ENCODE peak calls at places on chromosomes 11 and 22, in ten cellular contexts. G is gastrocnemius medialis; Z is CD8-positive, alpha-beta T cell; B is SJSA1; J is right cardiac atrium; K is spleen; H is Peyer's patch; X is CD8-positive, alpha-beta memory T cell; E is neuronal stem cell; A is IMR-90. R is an unnamed sample.

GRCh38 chr22:39567135-39567946 is 3.2 kb upstream of the CACNA1I start:
- DNase-seq in G (no peak), Z (no peak), B (no peak), J (no peak), K (peak; percentile 80), H (peak; percentile 57), X (peak; percentile 20), E (no peak), A (no peak), R (no peak)

GRCh38 chr11:86916330-86916729 is 38.9 kb downstream of the FZD4 start:
- DNase-seq in G (no peak), Z (no peak), B (peak; percentile 84), J (no peak), K (no peak), H (no peak), X (no peak), E (no peak), A (peak; percentile 76), R (no peak)

GRCh38 chr22:22556995-22557925 is 1.8 kb downstream of the PRAME start:
- DNase-seq in G (no peak), Z (no peak), B (no peak), J (no peak), K (no peak), H (no peak), X (no peak), E (no peak), A (no peak), R (no peak)

GRCh38 chr22:17064498-17065100 is 20.2 kb upstream of the IL17RA start:
- DNase-seq in G (no peak), Z (no peak), B (no peak), J (no peak), K (no peak), H (no peak), X (no peak), E (no peak), A (no peak), R (no peak)

GRCh38 chr11:93221539-93221938 is 23.7 kb upstream of the SLC36A4 start:
- DNase-seq in G (no peak), Z (no peak), B (no peak), J (no peak), K (no peak), H (no peak), X (no peak), E (no peak), A (no peak), R (no peak)

GRCh38 chr11:17954395-17955252 is 58.2 kb downstream of the SERGEF start:
- DNase-seq in G (peak; percentile 32), Z (no peak), B (no peak), J (no peak), K (no peak), H (no peak), X (no peak), E (no peak), A (peak; percentile 40), R (no peak)

GRCh38 chr11:110711776-110712642 is at the start of gene ARHGAP20:
- DNase-seq in G (no peak), Z (no peak), B (peak; percentile 63), J (peak; percentile 88), K (peak; percentile 92), H (peak; percentile 64), X (peak; percentile 46), E (peak; percentile 56), A (peak; percentile 71), R (peak; percentile 85)

GRCh38 chr11:31875861-31876625 is 64.9 kb upstream of the PAX6 start:
- DNase-seq in G (no peak), Z (no peak), B (no peak), J (no peak), K (no peak), H (no peak), X (no peak), E (peak; percentile 67), A (no peak), R (no peak)

GRCh38 chr11:15280393-15280792 is 165.7 kb downstream of the INSC start:
- DNase-seq in G (no peak), Z (no peak), B (no peak), J (no peak), K (no peak), H (no peak), X (no peak), E (no peak), A (no peak), R (no peak)

DNA sequence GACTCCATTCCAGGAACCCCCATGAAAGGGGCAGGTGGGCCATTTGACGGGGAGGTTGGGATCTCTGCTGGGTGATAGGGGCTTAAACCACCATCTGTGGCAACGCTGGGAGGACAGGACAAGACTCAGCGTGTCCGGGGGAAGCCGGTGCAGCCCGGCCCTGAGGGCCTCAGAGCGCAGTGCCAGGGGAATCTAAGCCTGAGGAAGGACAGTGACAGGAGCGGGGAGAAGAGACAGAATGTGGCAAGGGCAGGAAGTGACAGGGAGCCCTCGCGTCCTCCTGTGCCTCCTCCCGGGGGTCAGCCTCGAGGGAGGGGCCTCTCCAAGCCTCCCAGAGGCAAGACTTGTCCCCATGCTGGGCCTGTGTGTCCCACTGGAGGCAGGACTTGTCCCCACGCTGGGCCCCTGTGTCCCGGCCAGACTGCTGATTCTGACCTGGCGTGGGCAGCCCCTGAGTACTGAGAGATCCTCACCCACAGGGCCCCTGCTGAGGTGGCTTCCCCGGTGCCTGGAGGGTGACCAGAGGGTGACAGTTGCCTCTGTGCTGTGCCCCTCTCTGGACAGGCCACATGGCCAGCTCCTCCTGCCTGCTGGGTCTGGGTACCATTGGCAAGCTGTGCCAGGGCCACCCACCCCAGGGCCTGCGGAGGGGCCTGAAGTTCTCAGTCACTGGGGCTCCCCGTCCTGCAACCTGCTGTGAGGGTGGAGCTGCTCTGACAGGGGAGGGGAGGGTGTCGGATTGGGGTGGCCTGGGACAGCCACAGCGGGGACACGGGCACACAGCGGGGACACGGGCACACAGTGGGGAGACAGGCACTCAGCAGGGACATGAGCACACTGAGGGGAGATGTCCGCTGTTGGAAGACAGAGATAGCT is 676.2 kb downstream of the BRD1 start:
- DNase-seq in G (no peak), Z (no peak), B (no peak), J (no peak), K (peak; percentile 56), H (no peak), X (no peak), E (no peak), A (no peak), R (no peak)
- H3K9me3 ChIP-seq in G (no peaks in the 10 kb centered on the region), Z (no peaks in the 10 kb centered on the region), B (peaks cover 15% of the 10 kb centered on the region), J (no peaks in the 10 kb centered on the region), K (no peaks in the 10 kb centered on the region), H (no peaks in the 10 kb centered on the region), X (no peaks in the 10 kb centered on the region), E (no peaks in the 10 kb centered on the region), A (peaks cover 70% of the 10 kb centered on the region), R (no peaks in the 10 kb centered on the region)

GRCh38 chr11:73528877-73529530 is 68.9 kb downstream of the FAM168A start:
- DNase-seq in G (no peak), Z (no peak), B (no peak), J (no peak), K (no peak), H (no peak), X (no peak), E (no peak), A (no peak), R (no peak)

GRCh38 chr11:73530109-73530508 is 67.8 kb downstream of the FAM168A start:
- DNase-seq in G (no peak), Z (no peak), B (no peak), J (no peak), K (no peak), H (no peak), X (no peak), E (no peak), A (no peak), R (no peak)

GRCh38 chr11:73528420-73528819 is 69.5 kb downstream of the FAM168A start:
- DNase-seq in G (no peak), Z (no peak), B (no peak), J (no peak), K (no peak), H (no peak), X (no peak), E (no peak), A (no peak), R (no peak)

GRCh38 chr11:73531386-73531785 is 66.5 kb downstream of the FAM168A start:
- DNase-seq in G (no peak), Z (no peak), B (no peak), J (no peak), K (no peak), H (no peak), X (no peak), E (no peak), A (no peak), R (no peak)

GRCh38 chr11:73532310-73532709 is 65.6 kb downstream of the FAM168A start:
- DNase-seq in G (no peak), Z (no peak), B (peak; percentile 48), J (no peak), K (no peak), H (no peak), X (no peak), E (no peak), A (peak; percentile 82), R (no peak)
- H3K4me1 ChIP-seq in G (peaks cover 10% of the 10 kb centered on the region), Z (peaks cover 4% of the 10 kb centered on the region), B (peaks cover 27% of the 10 kb centered on the region), J (peaks cover 6% of the 10 kb centered on the region), K (peaks cover 34% of the 10 kb centered on the region), H (peaks cover 59% of the 10 kb centered on the region), X (peaks cover 4% of the 10 kb centered on the region), E (peaks cover 6% of the 10 kb centered on the region), A (peaks cover 8% of the 10 kb centered on the region), R (no peaks in the 10 kb centered on the region)

GRCh38 chr11:125202977-125203376 is 38.4 kb downstream of the PKNOX2 start:
- DNase-seq in G (no peak), Z (no peak), B (no peak), J (no peak), K (peak; percentile 31), H (no peak), X (no peak), E (no peak), A (no peak), R (no peak)

GRCh38 chr11:125202362-125202880 is 37.9 kb downstream of the PKNOX2 start:
- DNase-seq in G (no peak), Z (no peak), B (no peak), J (no peak), K (peak; percentile 59), H (no peak), X (no peak), E (no peak), A (no peak), R (no peak)

GRCh38 chr11:125199915-125200314 is 35.4 kb downstream of the PKNOX2 start:
- DNase-seq in G (no peak), Z (no peak), B (no peak), J (no peak), K (peak; percentile 24), H (no peak), X (no peak), E (no peak), A (no peak), R (no peak)

GRCh38 chr11:125200441-125200840 is 35.9 kb downstream of the PKNOX2 start:
- DNase-seq in G (no peak), Z (no peak), B (no peak), J (no peak), K (peak; percentile 63), H (no peak), X (no peak), E (no peak), A (no peak), R (no peak)

GRCh38 chr11:125201525-125202121 is 37.1 kb downstream of the PKNOX2 start:
- DNase-seq in G (no peak), Z (no peak), B (no peak), J (no peak), K (peak; percentile 41), H (no peak), X (no peak), E (peak; percentile 52), A (peak; percentile 7), R (no peak)
- H3K4me3 ChIP-seq in G (no peak overlapping the region), Z (no peak overlapping the region), B (no peak overlapping the region), J (no peak overlapping the region), K (no peak overlapping the region), H (no peak overlapping the region), X (no peak overlapping the region), E (no peak overlapping the region), A (no peak overlapping the region), R (no peak overlapping the region)

GRCh38 chr11:3356858-3357257 is 22.1 kb downstream of the ZNF195 start:
- DNase-seq in G (no peak), Z (no peak), B (no peak), J (no peak), K (no peak), H (no peak), X (no peak), E (no peak), A (no peak), R (no peak)
- H3K9me3 ChIP-seq in G (peaks cover 42% of the 10 kb centered on the region), Z (peaks cover 55% of the 10 kb centered on the region), B (peaks cover 46% of the 10 kb centered on the region), J (peaks cover 23% of the 10 kb centered on the region), K (peaks cover 95% of the 10 kb centered on the region), H (peaks cover 22% of the 10 kb centered on the region), X (peaks cover 68% of the 10 kb centered on the region), E (peaks cover 70% of the 10 kb centered on the region), A (peaks cover 79% of the 10 kb centered on the region), R (peaks cover 15% of the 10 kb centered on the region)